ENCODE peak calls at places on chromosomes 2 and 18, in seven cellular contexts. T, Q, F, E, Y, A and G are unnamed samples.

GRCh38 chr2:153819501-153819900 is 52.2 kb upstream of the GALNT13 start:
- DNase-seq in T (no peak), Q (no peak), F (peak; percentile 7), E (no peak), Y (no peak), A (no peak), G (no peak)

GRCh38 chr2:241122376-241123002 is 20.4 kb upstream of the MTERF4 start:
- DNase-seq in T (no peak), Q (no peak), F (no peak), E (no peak), Y (no peak), A (no peak), G (no peak)

GRCh38 chr2:230097841-230098240 is 29.1 kb upstream of the SLC16A14 start:
- DNase-seq in T (no peak), Q (no peak), F (no peak), E (no peak), Y (no peak), A (no peak), G (no peak)

GRCh38 chr2:126635281-126635680 is 20.7 kb upstream of the GYPC start:
- DNase-seq in T (no peak), Q (no peak), F (no peak), E (no peak), Y (no peak), A (peak; percentile 89), G (no peak)

GRCh38 chr18:68796936-68797690 is 767 bp upstream of the CCDC102B start:
- DNase-seq in T (no peak), Q (no peak), F (no peak), E (no peak), Y (no peak), A (peak; percentile 86), G (no peak)

GRCh38 chr2:174699993-174700766 is 64.1 kb downstream of the CHRNA1 start:
- DNase-seq in T (no peak), Q (peak; percentile 28), F (peak; percentile 66), E (peak; percentile 65), Y (peak; percentile 78), A (peak; percentile 63), G (peak; percentile 35)

GRCh38 chr2:74658516-74658915 is 4.5 kb downstream of the SEMA4F start:
- DNase-seq in T (no peak), Q (no peak), F (no peak), E (no peak), Y (no peak), A (peak; percentile 92), G (no peak)

GRCh38 chr2:68284896-68285295 is 32.6 kb upstream of the PPP3R1 start:
- DNase-seq in T (no peak), Q (no peak), F (peak; percentile 17), E (no peak), Y (no peak), A (peak; percentile 92), G (no peak)

GRCh38 chr18:46734981-46735380 is 21.9 kb downstream of the ST8SIA5 start:
- DNase-seq in T (no peak), Q (no peak), F (no peak), E (no peak), Y (no peak), A (no peak), G (no peak)

GRCh38 chr2:105428387-105429018 is 29.7 kb upstream of the FHL2 start:
- DNase-seq in T (no peak), Q (no peak), F (no peak), E (no peak), Y (no peak), A (no peak), G (no peak)

GRCh38 chr2:154713605-154714004 is 15.1 kb downstream of the KCNJ3 start:
- DNase-seq in T (no peak), Q (no peak), F (no peak), E (no peak), Y (no peak), A (no peak), G (no peak)

GRCh38 chr2:71796174-71796592 is 342.8 kb downstream of the DYSF start:
- DNase-seq in T (no peak), Q (no peak), F (no peak), E (no peak), Y (no peak), A (no peak), G (no peak)

GRCh38 chr2:237591379-237591881 is 896 bp upstream of the RAB17 start:
- DNase-seq in T (peak; percentile 36), Q (no peak), F (no peak), E (no peak), Y (no peak), A (peak; percentile 14), G (peak; percentile 48)

GRCh38 chr2:165251361-165251760 is 12.1 kb downstream of the SCN2A start:
- DNase-seq in T (no peak), Q (no peak), F (no peak), E (no peak), Y (no peak), A (no peak), G (no peak)

GRCh38 chr18:61901334-61901986 is 8.7 kb upstream of the RNF152 start:
- DNase-seq in T (peak; percentile 55), Q (peak; percentile 22), F (peak; percentile 73), E (peak; percentile 70), Y (peak; percentile 77), A (peak; percentile 63), G (peak; percentile 44)

GRCh38 chr18:48099481-48100167 is 169.2 kb upstream of the SMAD2 start:
- DNase-seq in T (no peak), Q (no peak), F (no peak), E (no peak), Y (no peak), A (no peak), G (no peak)

GRCh38 chr2:64342195-64343099 is 111.5 kb upstream of the LGALSL start:
- DNase-seq in T (no peak), Q (no peak), F (no peak), E (no peak), Y (no peak), A (no peak), G (no peak)

GRCh38 chr2:218229851-218230250 is 12.9 kb downstream of the ARPC2 start:
- DNase-seq in T (peak; percentile 40), Q (no peak), F (no peak), E (no peak), Y (no peak), A (no peak), G (peak; percentile 48)

GRCh38 chr18:55290898-55291297 is 297.1 kb downstream of the TCF4 start:
- DNase-seq in T (no peak), Q (no peak), F (no peak), E (no peak), Y (no peak), A (peak; percentile 53), G (no peak)

GRCh38 chr18:45782662-45783061 is 42.8 kb upstream of the SIGLEC15 start:
- DNase-seq in T (no peak), Q (no peak), F (no peak), E (no peak), Y (no peak), A (no peak), G (no peak)

GRCh38 chr2:196372811-196373664 is 201.7 kb upstream of the STK17B start:
- DNase-seq in T (peak; percentile 16), Q (no peak), F (peak; percentile 8), E (no peak), Y (no peak), A (peak; percentile 36), G (no peak)

GRCh38 chr2:28231110-28231621 is 161.5 kb upstream of the FOSL2 start:
- DNase-seq in T (no peak), Q (no peak), F (no peak), E (no peak), Y (no peak), A (peak; percentile 59), G (no peak)

DNA sequence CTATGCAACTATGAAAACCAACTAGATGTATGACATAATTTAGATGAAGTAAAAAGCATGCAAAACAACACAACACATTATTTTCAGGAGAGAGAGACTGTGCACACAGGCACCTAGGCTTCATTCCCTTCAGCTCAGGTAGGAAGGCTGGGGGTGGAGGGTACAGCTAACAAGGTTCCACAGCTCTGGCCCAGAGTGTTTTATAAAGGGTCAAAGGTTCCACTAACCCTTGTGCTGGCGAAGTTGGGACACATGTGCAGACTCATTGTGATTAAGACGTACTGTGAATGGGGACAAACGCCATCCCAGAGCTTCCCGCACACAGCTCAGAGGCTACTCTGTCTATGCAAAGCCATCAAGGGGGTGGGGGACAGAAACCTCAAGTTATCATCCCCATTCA is 19.1 kb downstream of the CCDC93 start:
- DNase-seq in T (no peak), Q (no peak), F (no peak), E (no peak), Y (no peak), A (no peak), G (no peak)
- TF ChIP-seq CTCF in T (no peak), Q (no peak), F (no peak), E (no peak), Y (no peak), A (no peak), G (no peak)

DNA sequence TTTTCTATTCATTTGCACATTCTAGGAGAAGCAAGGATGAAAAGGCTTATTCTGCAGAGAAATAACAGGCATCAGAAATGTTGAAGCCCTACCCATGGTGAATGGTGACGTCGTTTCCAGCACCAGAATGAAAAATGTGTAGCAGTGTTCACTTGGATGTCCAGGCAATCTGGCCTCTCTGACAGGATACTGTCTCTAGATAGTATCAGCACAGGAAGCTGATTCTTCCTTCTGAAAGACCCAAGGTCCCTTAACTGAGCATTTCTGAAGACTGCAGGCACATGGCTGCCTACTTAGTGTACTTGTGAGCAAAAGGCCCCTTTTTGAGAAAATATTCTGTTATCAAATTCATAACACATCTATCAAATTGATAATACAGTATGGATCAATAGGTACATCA is 234.1 kb downstream of the XIRP2 start:
- DNase-seq in T (no peak), Q (no peak), F (no peak), E (no peak), Y (no peak), A (no peak), G (no peak)
- TF ChIP-seq CTCF in T (no peak), Q (no peak), F (no peak), E (no peak), Y (no peak), A (no peak), G (no peak)

GRCh38 chr2:118878531-118879149 is 31.2 kb upstream of the EN1 start:
- DNase-seq in T (no peak), Q (no peak), F (no peak), E (no peak), Y (no peak), A (no peak), G (no peak)
- TF ChIP-seq CTCF in T (no peak), Q (no peak), F (no peak), E (no peak), Y (no peak), A (no peak), G (no peak)

DNA sequence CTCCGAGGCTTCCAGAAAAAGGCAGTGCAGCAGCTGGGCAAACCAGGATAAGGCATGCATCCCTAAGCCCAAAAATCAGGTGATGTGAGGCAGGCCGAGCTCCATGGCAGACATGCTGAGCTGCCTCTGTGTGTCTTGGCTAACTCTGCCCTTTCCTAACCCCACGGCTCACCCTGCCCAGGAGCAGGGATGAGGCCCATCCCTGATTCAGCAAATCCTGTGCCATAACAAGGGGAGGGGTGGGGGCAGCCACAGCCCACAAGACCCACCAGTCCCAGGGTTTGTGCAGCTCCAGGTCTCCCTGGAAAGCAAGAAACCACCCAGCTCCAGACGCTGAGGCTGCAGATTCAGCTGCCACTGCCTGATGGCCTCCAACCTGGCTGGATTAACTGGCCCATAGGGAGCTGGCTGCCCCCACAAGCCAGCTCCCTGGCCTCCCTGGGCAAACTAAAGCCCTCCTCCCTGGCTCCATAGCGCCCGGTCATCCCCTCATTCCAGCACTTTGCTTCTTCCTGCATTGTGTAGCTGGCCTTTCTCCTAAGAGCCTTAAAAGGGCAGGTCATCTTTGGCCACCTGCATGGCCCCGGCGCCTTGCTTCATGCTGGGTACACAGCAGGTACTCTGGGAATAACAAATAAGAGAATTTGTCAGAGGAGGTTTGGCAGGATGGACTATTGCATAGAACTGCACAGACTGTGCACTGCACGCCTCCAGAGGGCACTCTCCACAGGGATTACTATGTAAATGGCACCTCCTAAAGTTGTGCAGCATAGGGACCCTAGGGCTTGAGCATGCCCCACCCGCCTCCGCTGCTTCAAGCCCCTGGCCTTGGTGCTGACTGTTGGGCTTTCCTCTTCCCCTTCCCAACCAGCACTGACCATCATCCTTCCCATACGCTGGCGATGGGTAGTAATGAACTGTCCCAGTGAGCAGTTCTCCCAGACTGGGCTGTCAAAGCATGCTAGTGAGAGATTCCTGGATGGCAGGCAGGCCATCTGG is 10.7 kb downstream of the STEAP3 start:
- DNase-seq in T (no peak), Q (peak; percentile 44), F (peak; percentile 45), E (no peak), Y (no peak), A (peak; percentile 32), G (peak; percentile 14)
- TF ChIP-seq CTCF in T (no peak), Q (peak; percentile 55), F (peak; percentile 30), E (peak; percentile 31), Y (peak; percentile 29), A (peak; percentile 38), G (no peak)